ENCODE peak calls at places on chromosomes 5 and 9, in six cellular contexts. Q is BE2C; H is left kidney; K is spleen; D is naive B cell; P is activated CD4-positive, alpha-beta memory T cell treated with anti-CD3 and anti-CD28 coated beads, Interleukin-2, amount 10 ng/mL, durations not matched to agents 7 days and 5 days. U is an unnamed sample.

GRCh38 chr5:71974622-71975021 is 132.7 kb upstream of the MAP1B start:
- DNase-seq in Q (no peak), D (no peak), P (no peak), H (no peak), K (no peak), U (peak; percentile 56)

GRCh38 chr9:1442105-1442504 is 391.9 kb downstream of the DMRT2 start:
- DNase-seq in H (no peak), P (no peak), K (no peak), Q (no peak), D (no peak), U (no peak)

GRCh38 chr5:159252195-159252594 is 10.9 kb upstream of the UBLCP1 start:
- DNase-seq in H (no peak), Q (no peak), P (no peak), K (no peak), D (no peak), U (no peak)

GRCh38 chr9:110545705-110546104 is 33.8 kb downstream of the SVEP1 start:
- DNase-seq in H (no peak), Q (no peak), D (no peak), P (no peak), K (no peak), U (peak; percentile 4)

GRCh38 chr9:122209451-122209850 is 19.3 kb downstream of the LHX6 start:
- DNase-seq in P (no peak), H (no peak), D (no peak), K (peak; percentile 51), Q (no peak), U (no peak)

GRCh38 chr9:128254855-128255759 is 20.7 kb downstream of the GOLGA2 start:
- DNase-seq in K (peak; percentile 85), D (peak; percentile 44), H (peak; percentile 83), P (peak; percentile 55), Q (peak; percentile 91), U (peak; percentile 67)

GRCh38 chr9:38619556-38620447 is 594 bp downstream of the ANKRD18A start:
- DNase-seq in K (peak; percentile 80), Q (no peak), P (peak; percentile 29), D (no peak), H (peak; percentile 43), U (peak; percentile 71)

GRCh38 chr9:107269254-107269653 is 13.8 kb upstream of the RAD23B start:
- DNase-seq in K (no peak), P (no peak), H (no peak), Q (no peak), D (no peak), U (no peak)

GRCh38 chr5:40983781-40984180 is 74.5 kb downstream of the C7 start:
- DNase-seq in H (no peak), D (no peak), P (no peak), K (no peak), Q (no peak), U (no peak)